ENCODE peak calls at places on chromosome 16, in seven cellular contexts. D is aorta, N is GM04504, L is mesothelial cell of epicardium, W is NCI-H1105 treated with DMSO at 0.1 percent for 48 hours, U is A549, B is MM.1S. M is an unnamed sample.

GRCh38 chr16:3961449-3961849 is 80.9 kb upstream of the CREBBP start:
- DNase-seq in D (peak; percentile 77), N (no peak), L (no peak), W (no peak), U (peak; percentile 36), B (no peak), M (no peak)

GRCh38 chr16:85653226-85653917 is 35.4 kb downstream of the GINS2 start:
- DNase-seq in D (no peak), N (no peak), L (no peak), W (no peak), U (no peak), B (no peak), M (no peak)

GRCh38 chr16:67483150-67483549 is at the start of gene AGRP:
- DNase-seq in D (no peak), N (no peak), L (no peak), W (no peak), U (no peak), B (no peak), M (no peak)

GRCh38 chr16:84138824-84139627 is 6.0 kb downstream of the HSDL1 start:
- DNase-seq in D (no peak), N (no peak), L (no peak), W (peak; percentile 39), U (no peak), B (peak; percentile 86), M (peak; percentile 54)

GRCh38 chr16:1831537-1832075 is 4.6 kb downstream of the FAHD1 start:
- DNase-seq in D (peak; percentile 61), N (no peak), L (no peak), W (no peak), U (no peak), B (no peak), M (no peak)

GRCh38 chr16:8751481-8752311 is 45.7 kb downstream of the TMEM186 start:
- DNase-seq in D (peak; percentile 42), N (peak; percentile 30), L (no peak), W (no peak), U (peak; percentile 39), B (no peak), M (peak; percentile 12)

GRCh38 chr16:76204249-76204648 is 73.0 kb upstream of the CNTNAP4 start:
- DNase-seq in D (no peak), N (no peak), L (no peak), W (no peak), U (no peak), B (peak; percentile 27), M (no peak)

GRCh38 chr16:85891033-85891775 is 7.8 kb upstream of the IRF8 start:
- DNase-seq in D (no peak), N (no peak), L (peak; percentile 33), W (peak; percentile 75), U (peak; percentile 82), B (no peak), M (peak; percentile 40)

GRCh38 chr16:24609417-24609739 is 70.0 kb downstream of the RBBP6 start:
- DNase-seq in D (no peak), N (no peak), L (no peak), W (no peak), U (no peak), B (no peak), M (no peak)